ENCODE peak calls at places on chromosomes 4 and X, in five cellular contexts. D, L, K, X and O are unnamed samples.

GRCh38 chrX:104721854-104722253 is 155.9 kb downstream of the IL1RAPL2 start:
- DNase-seq in D (no peak), L (no peak), K (no peak), X (peak), O (peak)

GRCh38 chr4:62517721-62518120 is 1317.6 kb downstream of the ADGRL3 start:
- DNase-seq in D (no peak), L (no peak), K (no peak), X (no peak), O (no peak)

GRCh38 chrX:138856881-138857280 is 145.4 kb upstream of the FGF13 start:
- DNase-seq in D (no peak), L (no peak), K (no peak), X (no peak), O (no peak)

GRCh38 chr4:123824524-123824923 is 427.9 kb downstream of the SPRY1 start:
- DNase-seq in D (no peak), L (no peak), K (no peak), X (no peak), O (no peak)

GRCh38 chr4:139454111-139454600 is at the start of gene RAB33B:
- DNase-seq in D (no peak), L (peak), K (peak), X (no peak), O (no peak)

GRCh38 chr4:78024692-78025091 is 32.4 kb upstream of the FRAS1 start:
- DNase-seq in D (no peak), L (no peak), K (no peak), X (no peak), O (no peak)

GRCh38 chr4:155371432-155372043 is 5.2 kb downstream of the MAP9 start:
- DNase-seq in D (no peak), L (peak), K (no peak), X (no peak), O (peak)

GRCh38 chrX:154329284-154329683 is 33.7 kb downstream of the TKTL1 start:
- DNase-seq in D (no peak), L (no peak), K (no peak), X (no peak), O (no peak)

GRCh38 chrX:25640276-25640675 is 497.9 kb upstream of the MAGEB18 start:
- DNase-seq in D (no peak), L (no peak), K (no peak), X (no peak), O (no peak)

GRCh38 chr4:172871381-172871780 is 297.2 kb upstream of the GALNT7 start:
- DNase-seq in D (no peak), L (no peak), K (no peak), X (no peak), O (no peak)

GRCh38 chrX:129523076-129524055 is at the start of gene SMARCA1:
- DNase-seq in D (no peak), L (no peak), K (peak), X (peak), O (no peak)

GRCh38 chr4:123327346-123327745 is 69.2 kb upstream of the SPRY1 start:
- DNase-seq in D (no peak), L (no peak), K (no peak), X (no peak), O (no peak)

GRCh38 chr4:147740176-147740575 is 8.3 kb downstream of the ARHGAP10 start:
- DNase-seq in D (no peak), L (no peak), K (no peak), X (no peak), O (no peak)

GRCh38 chr4:152997235-152997735 is 61.2 kb downstream of the FHDC1 start:
- DNase-seq in D (no peak), L (no peak), K (no peak), X (no peak), O (no peak)

GRCh38 chr4:128658214-128658621 is 151.3 kb upstream of the JADE1 start:
- DNase-seq in D (no peak), L (no peak), K (no peak), X (no peak), O (no peak)

GRCh38 chr4:55553442-55553841 is 6.7 kb upstream of the CLOCK start:
- DNase-seq in D (no peak), L (no peak), K (no peak), X (no peak), O (peak)

GRCh38 chr4:119653990-119654389 is 25.4 kb upstream of the PDE5A start:
- DNase-seq in D (no peak), L (no peak), K (no peak), X (no peak), O (no peak)

GRCh38 chr4:55157559-55158277 is 32.3 kb upstream of the KDR start:
- DNase-seq in D (no peak), L (no peak), K (no peak), X (no peak), O (no peak)

GRCh38 chr4:101282076-101282844 is 65.1 kb downstream of the PPP3CA start:
- DNase-seq in D (peak), L (no peak), K (no peak), X (no peak), O (no peak)

GRCh38 chr4:99275050-99275449 is 15.7 kb downstream of the ADH1A start:
- DNase-seq in D (no peak), L (no peak), K (no peak), X (no peak), O (no peak)

GRCh38 chr4:107348188-107348872 is 312.2 kb upstream of the DKK2 start:
- DNase-seq in D (no peak), L (no peak), K (no peak), X (no peak), O (no peak)

GRCh38 chrX:103573205-103573604 is 12.1 kb upstream of the TCEAL4 start:
- DNase-seq in D (no peak), L (no peak), K (no peak), X (no peak), O (no peak)

GRCh38 chr4:55397024-55397520 is 1.3 kb downstream of the TMEM165 start:
- DNase-seq in D (no peak), L (no peak), K (no peak), X (no peak), O (no peak)

GRCh38 chr4:6302869-6303268 is 33.2 kb downstream of the WFS1 start:
- DNase-seq in D (no peak), L (no peak), K (no peak), X (no peak), O (no peak)

GRCh38 chr4:10773010-10773409 is 88.4 kb upstream of the CLNK start:
- DNase-seq in D (no peak), L (no peak), K (no peak), X (no peak), O (no peak)

GRCh38 chr4:69831646-69832325 is 28.2 kb downstream of the SULT1E1 start:
- DNase-seq in D (no peak), L (no peak), K (no peak), X (no peak), O (no peak)

GRCh38 chr4:169243808-169244207 is 26.9 kb downstream of the SH3RF1 start:
- DNase-seq in D (no peak), L (no peak), K (no peak), X (no peak), O (no peak)

GRCh38 chr4:80489798-80490197 is 154.3 kb downstream of the CFAP299 start:
- DNase-seq in D (no peak), L (no peak), K (no peak), X (no peak), O (no peak)